ENCODE peak calls at places on chromosomes 1 and 21, in six cellular contexts. One of them, this sample, is unnamed.
A peak's percentile ranks its signal among the peaks of the same experiment; 100 is the strongest.

GRCh38 chr1:104765115-104765514 is 1015.4 kb downstream of the AMY1C start:
- DNase-seq in A549: no peak
- DNase-seq in GM12878: peak; percentile 59
- DNase-seq in HepG2: no peak
- DNase-seq in IMR-90: no peak
- DNase-seq in K562: no peak
- DNase-seq in this sample: no peak

GRCh38 chr1:200889571-200889970 is 5.1 kb upstream of the INAVA start:
- DNase-seq in A549: no peak
- DNase-seq in GM12878: no peak
- DNase-seq in HepG2: no peak
- DNase-seq in IMR-90: no peak
- DNase-seq in K562: no peak
- DNase-seq in this sample: no peak

GRCh38 chr1:207654320-207654719 is 9.4 kb downstream of the CR1L start:
- DNase-seq in IMR-90: peak; percentile 4
- DNase-seq in GM12878: no peak
- DNase-seq in HepG2: no peak
- DNase-seq in A549: peak; percentile 8
- DNase-seq in K562: no peak
- DNase-seq in this sample: no peak

GRCh38 chr1:87508247-87508646 is 179.6 kb downstream of the LMO4 start:
- DNase-seq in A549: no peak
- DNase-seq in HepG2: no peak
- DNase-seq in IMR-90: peak; percentile 55
- DNase-seq in K562: no peak
- DNase-seq in GM12878: no peak
- DNase-seq in this sample: no peak

GRCh38 chr1:112634367-112634766 is 14.7 kb downstream of the CAPZA1 start:
- DNase-seq in HepG2: no peak
- DNase-seq in A549: no peak
- DNase-seq in IMR-90: no peak
- DNase-seq in GM12878: no peak
- DNase-seq in K562: no peak
- DNase-seq in this sample: no peak

GRCh38 chr21:35475768-35476167 is 426.7 kb upstream of the RUNX1 start:
- DNase-seq in A549: no peak
- DNase-seq in HepG2: no peak
- DNase-seq in K562: peak; percentile 62
- DNase-seq in IMR-90: peak; percentile 75
- DNase-seq in GM12878: no peak
- DNase-seq in this sample: no peak

GRCh38 chr1:200660719-200661118 is 9.0 kb downstream of the DDX59 start:
- DNase-seq in A549: no peak
- DNase-seq in HepG2: no peak
- DNase-seq in GM12878: no peak
- DNase-seq in IMR-90: no peak
- DNase-seq in K562: no peak
- DNase-seq in this sample: no peak

GRCh38 chr1:30795026-30795425 is 37.5 kb upstream of the LAPTM5 start:
- DNase-seq in HepG2: no peak
- DNase-seq in IMR-90: no peak
- DNase-seq in A549: no peak
- DNase-seq in GM12878: no peak
- DNase-seq in K562: no peak
- DNase-seq in this sample: no peak

GRCh38 chr1:193905288-193906085 is 719.1 kb upstream of the B3GALT2 start:
- DNase-seq in IMR-90: peak; percentile 36
- DNase-seq in K562: no peak
- DNase-seq in A549: peak; percentile 10
- DNase-seq in GM12878: no peak
- DNase-seq in HepG2: no peak
- DNase-seq in this sample: no peak

GRCh38 chr1:37035014-37035686 is 835 bp upstream of the GRIK3 start:
- DNase-seq in GM12878: no peak
- DNase-seq in IMR-90: no peak
- DNase-seq in K562: no peak
- DNase-seq in HepG2: no peak
- DNase-seq in A549: no peak
- DNase-seq in this sample: no peak

GRCh38 chr1:74811421-74812179 is 78.6 kb downstream of the TYW3 start:
- DNase-seq in GM12878: no peak
- DNase-seq in A549: no peak
- DNase-seq in K562: no peak
- DNase-seq in HepG2: no peak
- DNase-seq in IMR-90: no peak
- DNase-seq in this sample: no peak

GRCh38 chr1:41919764-41920397 is 1.2 kb upstream of the HIVEP3 start:
- DNase-seq in HepG2: no peak
- DNase-seq in A549: peak; percentile 21
- DNase-seq in K562: peak; percentile 56
- DNase-seq in IMR-90: peak; percentile 26
- DNase-seq in GM12878: peak; percentile 55
- DNase-seq in this sample: peak; percentile 75

GRCh38 chr1:61980561-61980960 is 214.1 kb upstream of the L1TD1 start:
- DNase-seq in K562: peak; percentile 15
- DNase-seq in A549: peak; percentile 2
- DNase-seq in HepG2: no peak
- DNase-seq in IMR-90: no peak
- DNase-seq in GM12878: no peak
- DNase-seq in this sample: no peak

GRCh38 chr1:236426215-236426614 is 32.1 kb downstream of the EDARADD start:
- DNase-seq in IMR-90: no peak
- DNase-seq in HepG2: no peak
- DNase-seq in K562: peak; percentile 22
- DNase-seq in GM12878: no peak
- DNase-seq in A549: no peak
- DNase-seq in this sample: no peak

GRCh38 chr1:23747947-23748346 is 4.7 kb downstream of the ELOA start:
- DNase-seq in GM12878: no peak
- DNase-seq in A549: no peak
- DNase-seq in K562: no peak
- DNase-seq in HepG2: no peak
- DNase-seq in IMR-90: no peak
- DNase-seq in this sample: no peak

GRCh38 chr1:58739851-58740466 is 40.1 kb upstream of the MYSM1 start:
- DNase-seq in A549: peak; percentile 35
- DNase-seq in K562: peak; percentile 69
- DNase-seq in GM12878: no peak
- DNase-seq in IMR-90: peak; percentile 71
- DNase-seq in HepG2: peak; percentile 52
- DNase-seq in this sample: peak; percentile 61

GRCh38 chr1:232443372-232443771 is 186.6 kb downstream of the SIPA1L2 start:
- DNase-seq in A549: no peak
- DNase-seq in HepG2: no peak
- DNase-seq in GM12878: no peak
- DNase-seq in IMR-90: no peak
- DNase-seq in K562: no peak
- DNase-seq in this sample: no peak

GRCh38 chr21:43294194-43294902 is 125.5 kb downstream of the CRYAA start:
- DNase-seq in A549: no peak
- DNase-seq in IMR-90: no peak
- DNase-seq in HepG2: no peak
- DNase-seq in K562: no peak
- DNase-seq in GM12878: no peak
- DNase-seq in this sample: no peak
- TF ChIP-seq BHLHE40 in A549: no peak
- TF ChIP-seq BHLHE40 in IMR-90: no peak
- TF ChIP-seq BHLHE40 in HepG2: no peak
- TF ChIP-seq BHLHE40 in K562: no peak
- TF ChIP-seq BHLHE40 in GM12878: no peak
- TF ChIP-seq BHLHE40 in this sample: no peak

DNA sequence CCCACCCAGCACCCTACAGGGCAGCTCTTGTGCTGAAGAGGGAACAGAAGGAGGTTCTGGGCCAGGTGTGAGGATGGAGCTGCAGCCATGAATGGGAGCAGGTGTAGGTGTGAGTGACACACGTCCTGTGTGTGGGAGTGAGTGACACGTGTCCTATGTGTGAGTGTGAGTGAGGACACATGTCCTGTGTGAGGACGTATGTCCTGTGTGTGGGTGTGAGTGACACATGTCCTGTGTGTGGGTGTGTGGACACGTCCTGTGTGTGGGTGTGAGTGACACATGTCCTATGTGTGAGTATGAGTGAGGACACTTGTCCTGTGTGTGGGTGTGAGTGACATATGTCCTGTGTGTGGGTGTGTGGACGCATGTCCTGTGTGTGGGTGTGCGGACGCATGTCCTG is 26.4 kb downstream of the MEGF6 start:
- DNase-seq in A549: no peak
- DNase-seq in HepG2: no peak
- DNase-seq in GM12878: no peak
- DNase-seq in IMR-90: no peak
- DNase-seq in K562: no peak
- DNase-seq in this sample: no peak
- TF ChIP-seq BHLHE40 in A549: no peak
- TF ChIP-seq BHLHE40 in HepG2: no peak
- TF ChIP-seq BHLHE40 in GM12878: no peak
- TF ChIP-seq BHLHE40 in IMR-90: no peak
- TF ChIP-seq BHLHE40 in K562: no peak
- TF ChIP-seq BHLHE40 in this sample: no peak

DNA sequence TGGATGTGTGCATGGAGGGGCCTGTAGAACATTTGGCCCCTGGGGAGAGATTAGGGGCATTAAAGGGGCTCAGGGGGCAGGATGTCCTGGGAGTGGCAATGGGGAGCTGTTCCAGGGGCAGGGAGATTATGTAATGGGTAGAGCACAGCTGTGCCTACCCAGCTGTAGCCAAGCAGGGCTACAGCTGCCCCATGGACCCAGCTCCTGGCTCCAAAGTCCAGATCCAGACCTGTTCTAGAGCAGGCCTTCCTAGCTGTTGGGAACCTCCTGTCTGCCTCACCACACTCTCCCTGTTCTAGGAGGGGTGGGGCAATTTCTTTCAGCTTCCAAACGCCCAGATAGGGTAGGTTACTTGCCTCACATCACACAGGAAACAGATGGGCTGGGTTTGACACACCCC is 5.6 kb downstream of the RPS6KA1 start:
- DNase-seq in GM12878: no peak
- DNase-seq in HepG2: no peak
- DNase-seq in K562: no peak
- DNase-seq in A549: no peak
- DNase-seq in IMR-90: no peak
- DNase-seq in this sample: no peak
- TF ChIP-seq BHLHE40 in GM12878: no peak
- TF ChIP-seq BHLHE40 in HepG2: no peak
- TF ChIP-seq BHLHE40 in K562: no peak
- TF ChIP-seq BHLHE40 in A549: no peak
- TF ChIP-seq BHLHE40 in IMR-90: no peak
- TF ChIP-seq BHLHE40 in this sample: no peak

DNA sequence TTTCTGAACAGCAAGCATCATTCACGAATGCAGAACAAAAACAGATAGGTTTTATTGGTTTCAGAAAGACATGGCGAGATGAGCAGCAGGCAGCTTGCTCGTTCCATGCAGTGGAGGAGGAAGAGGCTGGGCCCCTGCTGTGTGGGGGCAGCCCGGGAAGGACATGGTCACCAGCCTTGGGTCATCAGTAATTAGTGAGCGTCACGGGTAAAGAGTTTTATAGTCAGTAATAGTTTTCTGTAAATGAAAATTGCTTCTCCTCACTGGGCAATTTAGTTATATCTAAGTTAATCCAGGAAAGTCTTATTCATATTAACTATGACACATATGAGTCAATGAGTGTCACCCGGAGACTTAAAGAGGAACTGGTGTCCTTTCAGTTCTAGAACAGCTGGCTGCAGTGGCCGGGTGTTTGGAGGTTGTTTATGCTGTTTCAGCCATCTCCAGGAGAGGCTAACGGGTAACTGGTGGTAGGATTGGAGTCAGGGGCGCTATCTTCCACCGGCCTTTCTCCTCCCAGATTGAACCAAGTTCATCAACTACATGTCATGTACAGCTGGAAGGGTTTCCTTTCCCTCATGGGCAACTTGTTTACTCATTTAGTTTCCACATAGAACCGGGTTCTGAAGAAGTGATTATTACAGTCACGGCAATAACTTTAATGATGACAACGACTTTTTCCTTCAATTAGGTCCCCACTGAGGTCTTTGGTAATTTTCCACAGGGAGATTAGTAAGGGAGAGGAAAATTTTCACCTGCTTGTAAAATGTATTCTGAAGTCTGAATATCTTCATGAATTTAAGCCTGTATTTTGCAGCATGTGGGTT is 34.6 kb upstream of the SLC45A1 start:
- DNase-seq in A549: no peak
- DNase-seq in IMR-90: no peak
- DNase-seq in K562: no peak
- DNase-seq in GM12878: peak; percentile 64
- DNase-seq in HepG2: no peak
- DNase-seq in this sample: no peak
- TF ChIP-seq BHLHE40 in A549: no peak
- TF ChIP-seq BHLHE40 in IMR-90: no peak
- TF ChIP-seq BHLHE40 in K562: no peak
- TF ChIP-seq BHLHE40 in GM12878: no peak
- TF ChIP-seq BHLHE40 in HepG2: no peak
- TF ChIP-seq BHLHE40 in this sample: no peak

DNA sequence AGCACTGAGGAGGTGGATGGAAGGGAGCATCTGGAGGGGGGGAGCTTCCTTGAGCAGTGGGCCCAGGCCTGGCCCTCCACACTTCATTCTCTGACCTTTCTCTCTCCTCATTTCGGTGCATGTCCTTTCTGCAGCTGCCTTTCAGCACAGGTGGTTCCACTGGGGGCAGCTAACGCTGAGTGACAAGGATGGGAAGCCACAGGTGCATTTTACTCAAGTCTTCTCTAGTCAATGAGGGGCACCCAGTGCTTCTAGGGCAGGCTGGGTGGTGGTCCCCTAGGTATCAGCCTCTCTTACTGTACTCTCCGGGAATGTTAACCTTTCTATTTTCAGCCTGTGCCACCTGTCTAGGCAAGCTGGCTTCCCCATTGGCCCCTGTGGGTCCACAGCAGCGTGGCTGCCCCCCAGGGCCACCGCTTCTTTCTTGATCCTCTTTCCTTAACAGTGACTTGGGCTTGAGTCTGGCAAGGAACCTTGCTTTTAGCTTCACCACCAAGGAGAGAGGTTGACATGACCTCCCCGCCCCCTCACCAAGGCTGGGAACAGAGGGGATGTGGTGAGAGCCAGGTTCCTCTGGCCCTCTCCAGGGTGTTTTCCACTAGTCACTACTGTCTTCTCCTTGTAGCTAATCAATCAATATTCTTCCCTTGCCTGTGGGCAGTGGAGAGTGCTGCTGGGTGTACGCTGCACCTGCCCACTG is 43.2 kb downstream of the YARS1 start:
- DNase-seq in IMR-90: no peak
- DNase-seq in HepG2: no peak
- DNase-seq in GM12878: no peak
- DNase-seq in A549: no peak
- DNase-seq in K562: no peak
- DNase-seq in this sample: no peak
- TF ChIP-seq BHLHE40 in IMR-90: no peak
- TF ChIP-seq BHLHE40 in HepG2: no peak
- TF ChIP-seq BHLHE40 in GM12878: no peak
- TF ChIP-seq BHLHE40 in A549: no peak
- TF ChIP-seq BHLHE40 in K562: no peak
- TF ChIP-seq BHLHE40 in this sample: no peak

DNA sequence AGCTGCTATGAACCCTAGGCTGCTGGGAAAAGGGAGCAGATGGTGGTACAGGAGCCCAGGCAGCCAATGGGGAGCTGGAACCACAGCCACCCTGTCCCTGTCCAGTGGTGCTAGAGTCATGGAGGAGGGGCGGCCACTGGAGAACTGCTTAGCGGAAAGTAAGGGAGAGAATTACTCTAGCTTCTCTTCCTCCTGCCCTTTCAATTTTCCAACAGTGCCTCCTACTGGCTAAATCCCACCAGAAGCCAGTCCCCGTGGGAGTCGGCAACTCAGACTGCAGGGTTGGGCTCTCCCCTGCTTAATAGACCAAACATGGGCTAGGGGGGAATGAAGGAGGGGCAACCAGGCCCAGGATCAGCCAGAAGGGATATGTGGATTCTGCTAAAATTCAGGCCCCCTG is 154.5 kb downstream of the ACTL8 start:
- DNase-seq in IMR-90: peak; percentile 24
- DNase-seq in GM12878: no peak
- DNase-seq in A549: no peak
- DNase-seq in HepG2: no peak
- DNase-seq in K562: peak; percentile 14
- DNase-seq in this sample: peak; percentile 45
- TF ChIP-seq BHLHE40 in IMR-90: no peak
- TF ChIP-seq BHLHE40 in GM12878: no peak
- TF ChIP-seq BHLHE40 in A549: no peak
- TF ChIP-seq BHLHE40 in HepG2: no peak
- TF ChIP-seq BHLHE40 in K562: no peak
- TF ChIP-seq BHLHE40 in this sample: no peak